ENCODE peak calls at places on chromosome 17, in five cellular contexts. G is Panc1, P is endothelial cell of umbilical vein, Z is prostate gland, X is HL-60. F is an unnamed sample.

GRCh38 chr17:28727727-28728363 is 743 bp upstream of the NEK8 start:
- DNase-seq in G (no peak), P (peak), Z (peak), X (peak), F (no peak)

GRCh38 chr17:3959295-3959899 is 4.8 kb downstream of the ATP2A3 start:
- DNase-seq in G (no peak), P (peak), Z (peak), X (no peak), F (no peak)

GRCh38 chr17:64256913-64257807 is 5.9 kb downstream of the TEX2 start:
- DNase-seq in G (no peak), P (no peak), Z (no peak), X (no peak), F (no peak)

GRCh38 chr17:76683921-76684745 is 26.6 kb downstream of the MXRA7 start:
- DNase-seq in G (no peak), P (no peak), Z (no peak), X (no peak), F (no peak)

GRCh38 chr17:35185849-35186248 is 8.3 kb downstream of the SLC35G3 start:
- DNase-seq in G (no peak), P (no peak), Z (no peak), X (no peak), F (no peak)

GRCh38 chr17:63647936-63648335 is 25.7 kb downstream of the MAP3K3 start:
- DNase-seq in G (no peak), P (no peak), Z (no peak), X (no peak), F (no peak)

GRCh38 chr17:45869676-45870341 is 24.5 kb upstream of the MAPT start:
- DNase-seq in G (no peak), P (no peak), Z (no peak), X (no peak), F (no peak)

GRCh38 chr17:44900894-44901293 is 1.6 kb upstream of the EFTUD2 start:
- DNase-seq in G (no peak), P (peak), Z (no peak), X (peak), F (peak)

GRCh38 chr17:69555056-69555455 is 140.6 kb downstream of the MAP2K6 start:
- DNase-seq in G (no peak), P (no peak), Z (peak), X (no peak), F (no peak)

GRCh38 chr17:13827118-13827517 is 225.4 kb upstream of the HS3ST3A1 start:
- DNase-seq in G (no peak), P (no peak), Z (no peak), X (no peak), F (no peak)

GRCh38 chr17:45986056-45986455 is 13.0 kb upstream of the STH start:
- DNase-seq in G (no peak), P (no peak), Z (no peak), X (no peak), F (no peak)

GRCh38 chr17:78359216-78359935 is 501 bp downstream of the SOCS3 start:
- DNase-seq in G (no peak), P (peak), Z (no peak), X (no peak), F (no peak)

GRCh38 chr17:77011173-77012011 is 129.4 kb upstream of the SEC14L1 start:
- DNase-seq in G (peak), P (peak), Z (peak), X (no peak), F (peak)

GRCh38 chr17:14381606-14382005 is 80.7 kb downstream of the HS3ST3B1 start:
- DNase-seq in G (no peak), P (no peak), Z (no peak), X (no peak), F (no peak)

GRCh38 chr17:49707246-49707607 is 537 bp downstream of the SLC35B1 start:
- DNase-seq in G (no peak), P (peak), Z (no peak), X (no peak), F (no peak)

GRCh38 chr17:35376245-35376644 is 2.8 kb upstream of the SLFN11 start:
- DNase-seq in G (no peak), P (peak), Z (no peak), X (no peak), F (no peak)

GRCh38 chr17:4362141-4362540 is 4.3 kb downstream of the UBE2G1 start:
- DNase-seq in G (no peak), P (no peak), Z (no peak), X (no peak), F (no peak)

GRCh38 chr17:67759355-67760171 is 41.8 kb downstream of the NOL11 start:
- DNase-seq in G (no peak), P (no peak), Z (no peak), X (no peak), F (no peak)

GRCh38 chr17:75753514-75754377 is 11.2 kb downstream of the GALK1 start:
- DNase-seq in G (no peak), P (no peak), Z (no peak), X (peak), F (no peak)

GRCh38 chr17:80384078-80384960 is 30.6 kb upstream of the ENDOV start:
- DNase-seq in G (no peak), P (no peak), Z (no peak), X (no peak), F (no peak)

GRCh38 chr17:7654832-7655540 is 4.3 kb downstream of the ATP1B2 start:
- DNase-seq in G (no peak), P (no peak), Z (no peak), X (no peak), F (no peak)

GRCh38 chr17:7651959-7652658 is 1.4 kb downstream of the ATP1B2 start:
- DNase-seq in G (no peak), P (no peak), Z (no peak), X (no peak), F (no peak)

GRCh38 chr17:7651097-7651958 is 602 bp downstream of the ATP1B2 start:
- DNase-seq in G (no peak), P (no peak), Z (no peak), X (no peak), F (no peak)

GRCh38 chr17:7650509-7651096 is at the start of gene ATP1B2:
- DNase-seq in G (no peak), P (peak), Z (peak), X (no peak), F (peak)

GRCh38 chr17:7652659-7653343 is 2.1 kb downstream of the ATP1B2 start:
- DNase-seq in G (no peak), P (no peak), Z (no peak), X (no peak), F (no peak)
- TF ChIP-seq POLR2AphosphoS5 in G (no peak), P (no peak), Z (no peak), X (no peak), F (no peak)

GRCh38 chr17:9177212-9177611 is 155.9 kb downstream of the NTN1 start:
- DNase-seq in G (no peak), P (no peak), Z (no peak), X (no peak), F (no peak)
- TF ChIP-seq POLR2AphosphoS5 in G (no peak), P (no peak), Z (peak), X (no peak), F (no peak)

GRCh38 chr17:43832976-43833829 is at the start of gene MPP3:
- DNase-seq in G (no peak), P (peak), Z (peak), X (peak), F (no peak)
- TF ChIP-seq POLR2AphosphoS5 in G (no peak), P (peak), Z (no peak), X (no peak), F (peak)

DNA sequence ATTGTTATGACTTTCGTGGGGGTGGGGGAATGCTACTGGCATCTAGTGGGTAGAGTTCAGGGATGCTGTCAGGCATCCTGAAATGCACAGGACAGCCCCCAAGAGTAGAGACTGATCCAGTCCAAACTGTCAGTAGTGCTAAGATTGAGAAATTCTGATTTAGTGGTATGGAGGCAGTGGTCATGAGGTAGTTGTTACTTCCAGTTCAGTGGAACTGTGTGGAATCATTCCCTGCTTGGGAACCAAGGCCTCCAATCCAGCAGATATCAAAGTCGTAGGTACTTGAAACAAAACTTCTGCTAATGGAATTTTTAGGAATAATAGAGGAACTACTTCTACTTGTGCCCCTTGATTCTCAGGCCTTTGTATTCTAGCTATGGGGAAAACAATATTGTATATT is 20.4 kb downstream of the NF1 start:
- DNase-seq in G (no peak), P (no peak), Z (no peak), X (no peak), F (no peak)
- TF ChIP-seq POLR2AphosphoS5 in G (no peak), P (no peak), Z (no peak), X (no peak), F (no peak)